ENCODE peak calls at places on chromosomes 11 and 22, in seven cellular contexts. F, A, I, J, S, B and U are unnamed samples.

GRCh38 chr11:124086447-124086846 is 28.8 kb upstream of the VWA5A start:
- DNase-seq in F (no peak), A (no peak), I (no peak), J (no peak), S (no peak), B (no peak), U (no peak)

GRCh38 chr22:27215826-27216320 is 558.5 kb downstream of the MIAT start:
- DNase-seq in F (no peak), A (no peak), I (no peak), J (no peak), S (no peak), B (no peak), U (no peak)

GRCh38 chr11:61766353-61766841 is 14.0 kb downstream of the MYRF start:
- DNase-seq in F (no peak), A (no peak), I (no peak), J (no peak), S (no peak), B (no peak), U (no peak)

GRCh38 chr11:26741036-26741435 is 19.2 kb upstream of the SLC5A12 start:
- DNase-seq in F (peak), A (no peak), I (peak), J (no peak), S (no peak), B (no peak), U (no peak)

GRCh38 chr22:30243671-30244465 is 2.7 kb downstream of the LIF start:
- DNase-seq in F (no peak), A (no peak), I (no peak), J (no peak), S (no peak), B (no peak), U (no peak)

GRCh38 chr22:19504900-19505734 is 19.1 kb downstream of the CLDN5 start:
- DNase-seq in F (no peak), A (no peak), I (no peak), J (no peak), S (no peak), B (no peak), U (no peak)

GRCh38 chr11:8788616-8789015 is 106.0 kb downstream of the RPL27A start:
- DNase-seq in F (no peak), A (no peak), I (no peak), J (no peak), S (no peak), B (no peak), U (no peak)

GRCh38 chr11:115803341-115803740 is 299.1 kb upstream of the CADM1 start:
- DNase-seq in F (no peak), A (no peak), I (no peak), J (no peak), S (no peak), B (no peak), U (no peak)

GRCh38 chr11:66106786-66107599 is 36.9 kb downstream of the PACS1 start:
- DNase-seq in F (peak), A (no peak), I (no peak), J (peak), S (no peak), B (no peak), U (no peak)

GRCh38 chr22:24107668-24108067 is 73.6 kb upstream of the SUSD2 start:
- DNase-seq in F (peak), A (no peak), I (peak), J (no peak), S (peak), B (peak), U (peak)

GRCh38 chr11:7893792-7894191 is 37.3 kb downstream of the OR10A6 start:
- DNase-seq in F (no peak), A (no peak), I (no peak), J (no peak), S (no peak), B (peak), U (no peak)

GRCh38 chr22:41899110-41899509 is 15.8 kb downstream of the SHISA8 start:
- DNase-seq in F (no peak), A (no peak), I (no peak), J (no peak), S (no peak), B (no peak), U (no peak)

GRCh38 chr22:30634477-30635233 is 926 bp upstream of the SLC35E4 start:
- DNase-seq in F (peak), A (peak), I (peak), J (peak), S (peak), B (peak), U (peak)